ENCODE peak calls at places on chromosome 20, in six cellular contexts. D, C, A, F, S and Q are unnamed samples.
A peak's percentile ranks its signal among the peaks of the same experiment; 100 is the strongest.

GRCh38 chr20:44336086-44336485 is 757 bp upstream of the R3HDML start:
- DNase-seq in D (no peak), C (no peak), A (no peak), F (no peak), S (no peak), Q (no peak)

GRCh38 chr20:1951436-1952115 is 42.3 kb downstream of the PDYN start:
- DNase-seq in D (no peak), C (peak; percentile 43), A (no peak), F (no peak), S (no peak), Q (no peak)

GRCh38 chr20:52923123-52923543 is 49.0 kb upstream of the TSHZ2 start:
- DNase-seq in D (no peak), C (no peak), A (peak; percentile 44), F (no peak), S (peak; percentile 45), Q (no peak)

GRCh38 chr20:31568041-31568731 is 36.9 kb upstream of the ID1 start:
- DNase-seq in D (no peak), C (peak; percentile 54), A (no peak), F (no peak), S (peak; percentile 36), Q (no peak)

GRCh38 chr20:18019068-18019467 is 38.6 kb downstream of the OVOL2 start:
- DNase-seq in D (peak; percentile 26), C (no peak), A (no peak), F (no peak), S (peak; percentile 4), Q (no peak)

GRCh38 chr20:1893721-1894470 is 1.3 kb upstream of the SIRPA start:
- DNase-seq in D (peak; percentile 65), C (peak; percentile 90), A (peak; percentile 80), F (no peak), S (no peak), Q (peak; percentile 70)

GRCh38 chr20:49306903-49307336 is 29.1 kb upstream of the ZNFX1 start:
- DNase-seq in D (no peak), C (no peak), A (no peak), F (no peak), S (no peak), Q (no peak)

GRCh38 chr20:37090357-37090871 is 5.4 kb downstream of the RBL1 start:
- DNase-seq in D (no peak), C (no peak), A (no peak), F (no peak), S (no peak), Q (no peak)

GRCh38 chr20:51176846-51177245 is 153.9 kb upstream of the KCNG1 start:
- DNase-seq in D (no peak), C (no peak), A (no peak), F (no peak), S (peak; percentile 18), Q (no peak)

GRCh38 chr20:32763202-32763999 is 1.2 kb downstream of the DNMT3B start:
- DNase-seq in D (no peak), C (no peak), A (no peak), F (no peak), S (no peak), Q (peak; percentile 46)

GRCh38 chr20:57393321-57394086 is 2.3 kb downstream of the RBM38 start:
- DNase-seq in D (no peak), C (no peak), A (no peak), F (no peak), S (no peak), Q (no peak)

GRCh38 chr20:31723282-31724078 is 812 bp upstream of the BCL2L1 start:
- DNase-seq in D (peak; percentile 99), C (peak; percentile 99), A (peak; percentile 98), F (peak; percentile 97), S (peak; percentile 98), Q (peak; percentile 96)

GRCh38 chr20:977021-977420 is 25.1 kb downstream of the RSPO4 start:
- DNase-seq in D (no peak), C (no peak), A (no peak), F (no peak), S (no peak), Q (no peak)

GRCh38 chr20:44362466-44362940 is 7.0 kb downstream of the HNF4A start:
- DNase-seq in D (no peak), C (no peak), A (no peak), F (no peak), S (no peak), Q (no peak)

GRCh38 chr20:35768731-35769664 is 2.8 kb upstream of the PHF20 start:
- DNase-seq in D (peak; percentile 92), C (peak; percentile 93), A (peak; percentile 98), F (peak; percentile 87), S (peak; percentile 98), Q (peak; percentile 93)

GRCh38 chr20:41213150-41213820 is 75.9 kb downstream of the PLCG1 start:
- DNase-seq in D (no peak), C (no peak), A (peak; percentile 39), F (no peak), S (peak; percentile 48), Q (no peak)

GRCh38 chr20:41218466-41218865 is 81.1 kb downstream of the PLCG1 start:
- DNase-seq in D (no peak), C (no peak), A (no peak), F (no peak), S (peak; percentile 73), Q (no peak)

GRCh38 chr20:41217422-41217821 is 80.1 kb downstream of the PLCG1 start:
- DNase-seq in D (no peak), C (no peak), A (no peak), F (no peak), S (no peak), Q (no peak)

GRCh38 chr20:41214666-41215065 is 77.3 kb downstream of the PLCG1 start:
- DNase-seq in D (no peak), C (no peak), A (no peak), F (no peak), S (no peak), Q (no peak)

DNA sequence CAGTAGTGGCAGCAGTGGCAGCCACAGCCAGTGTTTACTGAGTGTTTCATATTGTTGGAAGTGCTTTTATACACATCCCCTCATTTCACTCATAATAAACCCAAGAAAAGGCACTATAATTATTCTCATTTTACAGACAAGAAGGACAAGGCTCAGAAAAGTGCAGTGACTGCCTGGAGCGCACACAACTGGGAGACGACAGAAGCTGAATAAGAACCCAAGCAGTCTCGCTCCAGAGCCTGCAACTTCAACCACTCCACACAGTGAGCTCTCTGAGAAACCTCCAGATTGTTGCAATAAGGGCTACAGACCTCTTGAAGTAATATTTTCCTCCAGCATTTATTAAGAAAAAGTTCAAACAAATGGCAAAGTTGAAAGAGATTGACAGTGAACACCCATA is 76.9 kb downstream of the PLCG1 start:
- DNase-seq in D (no peak), C (no peak), A (no peak), F (no peak), S (no peak), Q (no peak)
- TF ChIP-seq POLR2A in D (no peak), C (no peak), A (no peak), F (no peak), S (no peak), Q (no peak)

GRCh38 chr20:63566395-63567131 is 7.5 kb downstream of the HELZ2 start:
- DNase-seq in D (no peak), C (no peak), A (no peak), F (no peak), S (no peak), Q (peak; percentile 57)
- H3K27ac ChIP-seq in D (no peak overlapping the region), C (no peak overlapping the region), A (no peak overlapping the region), F (peak overlapping the region; percentile 72), S (no peak overlapping the region), Q (no peak overlapping the region)

GRCh38 chr20:63708301-63709148 is 686 bp downstream of the ZGPAT start:
- DNase-seq in D (no peak), C (peak; percentile 56), A (peak; percentile 23), F (no peak), S (no peak), Q (peak; percentile 30)
- TF ChIP-seq CTCF in D (no peak), C (no peak), A (no peak), F (no peak), S (no peak), Q (no peak)

DNA sequence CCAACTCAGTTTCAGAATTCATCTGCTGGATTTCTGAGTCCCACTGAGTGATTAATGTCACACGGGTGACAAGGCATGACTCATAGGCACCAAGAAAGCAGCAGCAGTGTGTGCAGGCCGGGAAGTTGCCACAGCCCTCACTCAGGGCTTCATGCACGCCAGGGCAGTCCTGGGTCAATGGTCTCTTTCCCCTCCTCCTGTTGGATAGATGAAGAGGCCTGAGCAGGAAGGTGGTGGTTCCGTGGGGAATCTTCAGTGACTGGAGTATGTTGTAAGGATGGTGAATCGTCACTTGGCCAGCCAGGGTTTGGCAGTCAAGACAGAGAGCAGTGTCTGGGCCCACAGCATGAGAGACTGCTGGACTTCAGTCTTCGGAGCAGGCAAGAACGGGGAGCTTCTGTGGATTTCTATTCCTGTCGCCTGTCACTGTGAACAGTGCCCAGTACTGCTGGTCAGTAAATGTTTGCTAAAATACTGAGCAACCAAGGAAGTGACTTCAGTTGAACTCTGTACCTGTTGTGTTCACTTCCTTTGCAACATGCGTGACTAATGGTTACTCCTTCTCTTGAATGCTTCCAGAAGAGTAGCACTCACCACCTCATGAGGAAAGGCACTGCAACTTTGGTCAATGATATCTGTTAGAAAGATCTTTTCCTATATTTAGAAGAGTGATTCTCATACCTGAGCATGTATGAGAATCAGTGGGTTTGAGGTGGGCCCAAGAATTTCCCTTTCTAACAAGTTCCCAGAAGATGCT is 62.0 kb upstream of the CD93 start:
- DNase-seq in D (peak; percentile 57), C (peak; percentile 47), A (peak; percentile 82), F (no peak), S (peak; percentile 90), Q (no peak)
- TF ChIP-seq POLR2A in D (no peak), C (peak; percentile 53), A (no peak), F (peak; percentile 9), S (no peak), Q (peak; percentile 54)

GRCh38 chr20:34634392-34634791 is 42.5 kb downstream of the PIGU start:
- DNase-seq in D (no peak), C (no peak), A (no peak), F (no peak), S (no peak), Q (no peak)
- H3K27ac ChIP-seq in D (no peak overlapping the region), C (peak overlapping the region; percentile 62), A (no peak overlapping the region), F (peak overlapping the region; percentile 70), S (no peak overlapping the region), Q (no peak overlapping the region)

GRCh38 chr20:58880994-58881752 is 28.7 kb downstream of the GNAS start:
- DNase-seq in D (no peak), C (no peak), A (peak; percentile 74), F (no peak), S (no peak), Q (no peak)
- TF ChIP-seq CTCF in D (peak; percentile 29), C (no peak), A (no peak), F (no peak), S (peak; percentile 34), Q (no peak)